ENCODE peak calls at places on chromosomes 1 and 21, in five cellular contexts. O is K562, C is HCT116, Y is HepG2, Z is GM12878. N is an unnamed sample.

GRCh38 chr21:44873356-44874239 is at the start of gene PTTG1IP:
- DNase-seq in Y (peak), C (peak), Z (peak), O (peak), N (peak)

GRCh38 chr1:940121-941026 is 16.7 kb downstream of the SAMD11 start:
- DNase-seq in Y (peak), O (peak), C (no peak), Z (no peak), N (no peak)

GRCh38 chr1:8363186-8363585 is 45.3 kb downstream of the SLC45A1 start:
- DNase-seq in Y (no peak), C (no peak), O (no peak), Z (no peak), N (no peak)

GRCh38 chr1:99277066-99277465 is 12.8 kb downstream of the PLPPR4 start:
- DNase-seq in Z (no peak), C (no peak), O (no peak), Y (peak), N (no peak)

GRCh38 chr1:3610165-3610822 is 1.0 kb downstream of the MEGF6 start:
- DNase-seq in Y (no peak), O (no peak), C (no peak), Z (no peak), N (no peak)

GRCh38 chr1:241208910-241209414 is 148.0 kb downstream of the RGS7 start:
- DNase-seq in O (no peak), Z (no peak), Y (no peak), C (no peak), N (no peak)

GRCh38 chr1:153922076-153922837 is 515 bp downstream of the GATAD2B start:
- DNase-seq in Z (no peak), C (no peak), Y (peak), O (peak), N (peak)

GRCh38 chr21:24367936-24368335 is 1239.3 kb downstream of the MRPL39 start:
- DNase-seq in Y (no peak), C (no peak), Z (no peak), O (no peak), N (no peak)

GRCh38 chr1:200518524-200518923 is 102.0 kb downstream of the KIF14 start:
- DNase-seq in C (no peak), O (no peak), Z (no peak), Y (no peak), N (no peak)

GRCh38 chr1:235633220-235633540 is 16.4 kb downstream of the GNG4 start:
- DNase-seq in C (no peak), O (no peak), Y (no peak), Z (no peak), N (no peak)

GRCh38 chr1:65459397-65459768 is 38.9 kb downstream of the LEPR start:
- DNase-seq in Y (peak), O (no peak), C (peak), Z (peak), N (no peak)

GRCh38 chr1:94339229-94339927 is 78.8 kb upstream of the ABCD3 start:
- DNase-seq in C (no peak), Y (no peak), Z (no peak), O (no peak), N (no peak)

GRCh38 chr1:147292012-147292411 is 49.5 kb downstream of the CHD1L start:
- DNase-seq in O (no peak), Z (no peak), C (no peak), Y (no peak), N (no peak)

GRCh38 chr1:77126309-77126708 is 92.9 kb downstream of the PIGK start:
- DNase-seq in Z (no peak), O (peak), C (peak), Y (peak), N (no peak)

GRCh38 chr1:108646661-108647269 is 14.1 kb downstream of the HENMT1 start:
- DNase-seq in C (no peak), O (peak), Y (peak), Z (no peak), N (no peak)

GRCh38 chr1:206584265-206584648 is 28.0 kb downstream of the EIF2D start:
- DNase-seq in Y (no peak), C (no peak), Z (no peak), O (no peak), N (no peak)

GRCh38 chr1:209207701-209208286 is 375.7 kb upstream of the CAMK1G start:
- DNase-seq in O (peak), Z (no peak), C (no peak), Y (peak), N (peak)

GRCh38 chr1:187516874-187517273 is 688.1 kb downstream of the PLA2G4A start:
- DNase-seq in O (no peak), Y (no peak), C (peak), Z (no peak), N (no peak)

GRCh38 chr1:183983371-183984105 is 54.0 kb downstream of the COLGALT2 start:
- DNase-seq in Z (no peak), Y (no peak), C (no peak), O (peak), N (no peak)

GRCh38 chr1:90413519-90413918 is 303.6 kb downstream of the BARHL2 start:
- DNase-seq in Z (no peak), C (no peak), O (no peak), Y (no peak), N (no peak)

GRCh38 chr1:195591917-195592672 is 1016.1 kb downstream of the KCNT2 start:
- DNase-seq in Y (no peak), O (no peak), C (peak), Z (no peak), N (no peak)

DNA sequence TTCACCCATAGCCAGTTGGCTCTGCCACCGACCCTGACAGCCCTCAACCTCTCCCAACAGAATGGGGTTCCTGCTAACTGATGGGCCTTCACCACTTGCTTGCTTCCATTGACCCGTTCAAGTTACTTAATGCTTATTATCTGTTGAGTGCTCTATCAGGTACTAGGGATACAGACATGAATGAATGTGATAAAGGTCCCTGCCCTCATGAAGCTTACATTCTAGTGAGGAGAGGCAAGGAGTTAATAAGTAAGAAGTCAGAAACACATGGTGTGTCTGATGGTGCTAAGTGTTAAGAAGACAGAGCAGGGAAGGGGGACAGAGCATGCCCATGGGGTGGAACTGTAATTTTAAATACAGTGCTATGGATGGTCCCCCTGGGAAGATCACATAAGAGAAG is 107.5 kb upstream of the JUN start:
- DNase-seq in Z (no peak), O (no peak), C (no peak), Y (no peak), N (no peak)
- TF ChIP-seq SRF in Z (no peak), O (no peak), C (no peak), Y (no peak), N (no peak)

GRCh38 chr1:23428136-23428905 is 3.8 kb upstream of the TCEA3 start:
- DNase-seq in C (no peak), Y (no peak), Z (no peak), O (no peak), N (no peak)
- TF ChIP-seq SRF in C (no peak), Y (no peak), Z (no peak), O (no peak), N (no peak)

DNA sequence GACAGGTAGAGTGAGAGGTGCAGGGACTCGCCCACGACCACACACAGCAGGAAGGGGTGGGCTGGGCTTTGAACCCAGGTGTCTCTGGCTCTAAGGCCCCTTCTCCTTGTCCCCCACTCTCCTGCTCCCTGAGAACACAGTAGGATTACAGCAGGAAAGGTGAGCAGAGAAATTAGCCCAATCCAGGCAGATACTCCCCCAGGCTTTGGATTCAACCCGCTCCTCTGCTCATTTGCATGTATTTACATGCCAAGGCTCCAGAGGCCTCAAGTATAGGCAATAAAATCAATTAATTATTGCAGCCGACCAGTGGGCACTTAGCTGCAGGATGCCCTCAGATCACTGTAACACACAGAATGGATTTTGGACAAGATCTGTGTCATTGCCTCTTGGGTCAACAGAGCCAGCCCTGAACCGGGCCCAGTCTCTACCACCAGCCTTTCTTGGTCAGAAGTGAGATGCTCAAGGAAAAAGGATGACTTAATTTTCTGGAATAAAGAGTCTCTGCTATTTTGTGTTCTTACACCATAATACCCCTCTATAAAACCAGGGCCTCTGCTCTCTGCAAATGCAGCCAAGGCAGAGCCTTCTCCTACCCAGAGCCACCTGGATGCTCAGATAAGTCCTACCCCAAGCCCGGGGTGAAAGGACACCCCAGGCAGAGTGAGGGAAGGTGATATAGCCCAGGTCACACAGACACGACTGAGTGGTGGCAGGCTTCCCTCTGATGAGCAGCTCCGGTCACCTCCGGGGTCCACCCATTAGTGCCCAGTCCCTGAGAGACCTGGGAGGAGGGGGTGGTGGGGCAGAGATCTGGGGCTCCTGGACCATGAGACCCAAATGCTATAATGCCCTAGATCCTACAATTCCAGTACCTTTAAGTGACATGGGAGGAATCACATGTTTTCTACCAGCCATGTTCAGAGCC is 28.9 kb downstream of the MATN1 start:
- DNase-seq in O (no peak), Z (no peak), Y (no peak), C (no peak), N (no peak)
- TF ChIP-seq SRF in O (no peak), Z (no peak), Y (no peak), C (no peak), N (no peak)

DNA sequence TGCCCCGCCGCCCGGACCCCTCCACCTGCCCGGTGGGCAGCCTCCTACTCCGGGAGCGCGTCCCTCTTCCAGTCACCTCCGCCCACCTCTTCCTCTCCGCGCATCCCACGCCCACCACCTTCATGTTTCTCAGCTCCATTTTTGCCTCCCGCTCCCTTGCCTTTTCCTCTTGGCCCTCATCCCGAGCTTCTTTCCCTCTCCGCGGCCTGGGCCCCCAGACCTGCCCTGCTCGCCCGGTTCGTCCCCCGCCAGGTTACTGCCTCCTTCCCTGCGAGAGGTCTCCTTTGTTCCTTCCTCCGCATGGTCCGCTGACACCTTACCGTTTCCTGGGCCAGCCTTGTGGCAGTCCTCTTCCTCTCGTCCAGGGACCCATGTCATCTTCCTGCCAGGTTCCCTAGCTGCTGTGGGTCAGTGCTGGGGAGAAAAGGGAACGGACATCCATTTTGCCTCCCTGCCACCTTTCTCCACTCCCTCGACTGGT is 573 bp downstream of the QSOX1 start:
- DNase-seq in Y (no peak), C (no peak), O (peak), Z (no peak), N (no peak)
- TF ChIP-seq SRF in Y (no peak), C (no peak), O (no peak), Z (no peak), N (no peak)

DNA sequence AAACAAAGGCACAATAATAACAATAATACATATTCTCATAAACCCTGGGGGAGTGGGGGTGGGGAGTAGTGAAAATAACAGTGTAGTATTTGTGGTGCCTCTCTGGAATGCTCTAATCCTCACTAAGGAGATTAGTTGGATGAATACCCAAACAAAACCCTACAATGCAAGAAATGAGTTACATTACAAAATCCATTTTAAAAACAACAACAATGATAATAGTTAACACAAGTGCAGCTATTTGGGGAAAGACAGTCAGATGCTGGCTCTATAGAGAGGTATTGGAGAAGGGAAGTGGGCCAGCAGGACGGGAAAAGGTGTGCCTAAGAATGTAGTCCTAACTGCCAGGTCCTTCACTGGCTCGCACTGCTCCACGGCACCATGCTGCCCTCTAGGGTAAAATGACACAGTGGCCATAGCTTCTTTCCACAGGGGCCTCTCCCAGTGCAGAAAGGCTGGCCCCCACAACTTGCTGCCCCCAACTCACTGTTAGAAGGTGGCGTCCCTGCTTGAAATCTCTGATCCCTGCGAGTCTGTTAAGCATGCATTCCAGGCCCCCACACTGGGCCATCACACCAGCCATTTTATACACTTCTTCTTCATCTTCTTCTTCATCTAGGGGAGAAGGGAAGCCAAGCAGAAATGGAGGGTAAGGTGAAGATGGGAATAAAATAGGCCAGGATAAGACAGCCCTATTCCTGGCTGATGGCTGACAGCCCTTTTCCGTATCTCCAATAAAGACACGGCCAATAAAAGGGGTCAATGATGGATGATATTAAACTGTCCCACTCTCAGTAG is 113.8 kb downstream of the UBR4 start:
- DNase-seq in O (peak), Z (no peak), C (peak), Y (peak), N (no peak)
- TF ChIP-seq SRF in O (no peak), Z (no peak), C (no peak), Y (no peak), N (no peak)